ENCODE peak calls at places on chromosomes 1 and 21, in eight cellular contexts. W is astrocyte of the cerebellum, Y is gastrocnemius medialis, L is AG04449, J is body of pancreas, X is fibroblast of pulmonary artery, C is neural crest cell, Q is glutamatergic neuron. G is an unnamed sample.

GRCh38 chr1:219621047-219621786 is 8.3 kb upstream of the ZC3H11B start:
- DNase-seq in W (no peak), Y (no peak), L (no peak), J (peak), X (peak), C (no peak), Q (no peak), G (no peak)

GRCh38 chr1:9443913-9444445 is 95.3 kb upstream of the SLC25A33 start:
- DNase-seq in W (no peak), Y (peak), L (no peak), J (no peak), X (peak), C (peak), Q (no peak), G (no peak)

GRCh38 chr1:246765521-246765920 is 41.3 kb downstream of the SCCPDH start:
- DNase-seq in W (no peak), Y (no peak), L (no peak), J (no peak), X (no peak), C (no peak), Q (no peak), G (no peak)

GRCh38 chr1:203325004-203325417 is 19.7 kb downstream of the BTG2 start:
- DNase-seq in W (peak), Y (no peak), L (no peak), J (no peak), X (no peak), C (peak), Q (peak), G (no peak)

GRCh38 chr1:156727914-156728598 is at the start of gene METTL25B:
- DNase-seq in W (peak), Y (peak), L (no peak), J (peak), X (peak), C (peak), Q (peak), G (peak)

GRCh38 chr21:43331111-43331961 is 95.6 kb downstream of the SIK1 start:
- DNase-seq in W (no peak), Y (no peak), L (no peak), J (no peak), X (no peak), C (no peak), Q (no peak), G (no peak)

GRCh38 chr1:33433509-33434362 is 2.8 kb upstream of the PHC2 start:
- DNase-seq in W (peak), Y (peak), L (peak), J (peak), X (peak), C (no peak), Q (no peak), G (no peak)

GRCh38 chr21:42552407-42553336 is 39.0 kb downstream of the SLC37A1 start:
- DNase-seq in W (no peak), Y (no peak), L (no peak), J (no peak), X (no peak), C (no peak), Q (no peak), G (no peak)

GRCh38 chr21:20083336-20083735 is 914.9 kb upstream of the NCAM2 start:
- DNase-seq in W (no peak), Y (no peak), L (no peak), J (no peak), X (no peak), C (no peak), Q (no peak), G (no peak)

GRCh38 chr1:2192031-2192995 is 2.3 kb downstream of the FAAP20 start:
- DNase-seq in W (no peak), Y (no peak), L (no peak), J (no peak), X (peak), C (no peak), Q (no peak), G (no peak)

GRCh38 chr1:66788231-66788939 is 12.7 kb downstream of the INSL5 start:
- DNase-seq in W (no peak), Y (no peak), L (no peak), J (no peak), X (no peak), C (no peak), Q (no peak), G (no peak)

GRCh38 chr1:183685112-183685713 is 32.1 kb upstream of the APOBEC4 start:
- DNase-seq in W (peak), Y (no peak), L (no peak), J (peak), X (peak), C (no peak), Q (no peak), G (peak)

GRCh38 chr1:55870076-55870475 is 654.9 kb upstream of the USP24 start:
- DNase-seq in W (no peak), Y (no peak), L (no peak), J (no peak), X (no peak), C (no peak), Q (no peak), G (no peak)

GRCh38 chr1:63624911-63625310 is 31.7 kb downstream of the PGM1 start:
- DNase-seq in W (no peak), Y (no peak), L (no peak), J (no peak), X (peak), C (no peak), Q (no peak), G (no peak)
- TF ChIP-seq CTCF in W (peak), Y (peak), L (peak), J (peak), X (peak), C (peak), Q (no peak), G (no peak)

GRCh38 chr1:155278689-155279160 is 1.5 kb downstream of the HCN3 start:
- DNase-seq in W (no peak), Y (no peak), L (no peak), J (no peak), X (no peak), C (no peak), Q (no peak), G (no peak)
- TF ChIP-seq CTCF in W (no peak), Y (no peak), L (no peak), J (no peak), X (no peak), C (peak), Q (peak), G (no peak)

DNA sequence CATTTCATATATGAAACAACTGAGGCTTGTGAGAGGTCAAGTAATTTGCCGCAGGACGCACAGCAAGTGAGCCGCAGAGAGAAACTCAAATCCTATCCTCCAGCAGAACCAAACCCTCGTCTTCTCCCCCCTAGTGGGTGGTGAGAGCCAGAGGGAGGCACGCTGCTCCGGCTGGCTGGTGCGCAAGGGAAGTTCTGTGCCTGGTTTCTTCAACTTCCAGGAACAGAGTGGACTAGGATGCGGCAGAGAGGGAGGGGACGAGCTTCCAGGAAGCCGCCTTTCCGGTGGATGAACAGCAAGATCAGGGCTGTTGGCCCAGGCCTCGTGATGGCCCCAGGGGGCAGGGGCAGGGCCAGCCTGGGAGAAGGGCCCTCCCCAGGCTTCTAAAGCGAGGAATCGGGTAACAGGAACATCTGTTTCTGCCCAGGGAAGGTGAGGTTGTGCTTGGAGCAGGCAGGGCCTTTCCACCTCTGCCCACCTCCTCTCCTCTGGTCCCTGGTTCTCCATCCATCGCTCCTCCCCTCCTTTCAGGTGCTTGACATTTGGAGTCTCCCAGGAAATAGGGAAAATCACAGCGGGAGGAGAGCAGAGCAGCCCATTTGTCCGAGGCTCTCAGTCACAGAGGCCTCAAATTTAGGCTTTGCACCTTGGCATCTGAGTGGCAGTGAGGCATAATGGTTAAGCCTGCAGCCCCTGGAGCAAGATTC is 16.8 kb upstream of the PDIK1L start:
- DNase-seq in W (no peak), Y (peak), L (no peak), J (peak), X (peak), C (peak), Q (peak), G (peak)
- TF ChIP-seq CTCF in W (peak), Y (no peak), L (peak), J (peak), X (peak), C (peak), Q (no peak), G (no peak)

GRCh38 chr1:155061381-155062150 is 2.0 kb upstream of the EFNA4 start:
- DNase-seq in W (peak), Y (peak), L (no peak), J (peak), X (peak), C (peak), Q (peak), G (peak)

GRCh38 chr1:155060736-155061135 is 2.8 kb upstream of the EFNA4 start:
- DNase-seq in W (no peak), Y (no peak), L (no peak), J (no peak), X (no peak), C (no peak), Q (no peak), G (no peak)

GRCh38 chr1:155057104-155057503 is 6.0 kb downstream of the ADAM15 start:
- DNase-seq in W (no peak), Y (no peak), L (no peak), J (no peak), X (no peak), C (no peak), Q (no peak), G (no peak)

GRCh38 chr1:155053531-155054105 is 2.5 kb downstream of the ADAM15 start:
- DNase-seq in W (no peak), Y (no peak), L (no peak), J (no peak), X (no peak), C (no peak), Q (no peak), G (no peak)

DNA sequence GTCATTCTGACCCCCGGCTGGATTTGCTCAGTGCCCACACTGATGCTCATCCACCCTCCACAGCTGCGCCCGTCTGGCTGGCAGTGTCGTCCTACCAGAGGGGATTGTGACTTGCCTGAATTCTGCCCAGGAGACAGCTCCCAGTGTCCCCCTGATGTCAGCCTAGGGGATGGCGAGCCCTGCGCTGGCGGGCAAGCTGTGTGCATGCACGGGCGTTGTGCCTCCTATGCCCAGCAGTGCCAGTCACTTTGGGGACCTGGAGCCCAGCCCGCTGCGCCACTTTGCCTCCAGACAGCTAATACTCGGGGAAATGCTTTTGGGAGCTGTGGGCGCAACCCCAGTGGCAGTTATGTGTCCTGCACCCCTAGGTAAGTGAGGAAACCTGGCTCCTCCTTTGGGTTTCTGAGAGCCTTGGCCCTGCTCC is 5.7 kb upstream of the EFNA4 start:
- DNase-seq in W (no peak), Y (no peak), L (no peak), J (no peak), X (no peak), C (no peak), Q (no peak), G (no peak)
- TF ChIP-seq CTCF in W (peak), Y (no peak), L (peak), J (no peak), X (no peak), C (peak), Q (no peak), G (peak)

GRCh38 chr1:115545791-115546733 is 95.7 kb upstream of the VANGL1 start:
- DNase-seq in W (peak), Y (no peak), L (peak), J (peak), X (peak), C (peak), Q (no peak), G (peak)

GRCh38 chr1:115545096-115545720 is 96.6 kb upstream of the VANGL1 start:
- DNase-seq in W (no peak), Y (no peak), L (no peak), J (no peak), X (no peak), C (no peak), Q (no peak), G (no peak)

GRCh38 chr1:115544131-115544530 is 97.6 kb upstream of the VANGL1 start:
- DNase-seq in W (no peak), Y (no peak), L (no peak), J (no peak), X (peak), C (no peak), Q (no peak), G (no peak)

GRCh38 chr1:115539736-115540135 is 102.0 kb upstream of the VANGL1 start:
- DNase-seq in W (no peak), Y (no peak), L (no peak), J (no peak), X (peak), C (no peak), Q (no peak), G (no peak)

GRCh38 chr1:115543247-115543646 is 98.5 kb upstream of the VANGL1 start:
- DNase-seq in W (no peak), Y (no peak), L (no peak), J (no peak), X (no peak), C (no peak), Q (no peak), G (no peak)
- TF ChIP-seq CTCF in W (no peak), Y (no peak), L (no peak), J (no peak), X (no peak), C (no peak), Q (no peak), G (no peak)

GRCh38 chr1:101993703-101994102 is 3.0 kb downstream of the OLFM3 start:
- DNase-seq in W (no peak), Y (no peak), L (no peak), J (no peak), X (peak), C (no peak), Q (no peak), G (no peak)
- TF ChIP-seq CTCF in W (no peak), Y (no peak), L (no peak), J (no peak), X (no peak), C (peak), Q (no peak), G (no peak)

DNA sequence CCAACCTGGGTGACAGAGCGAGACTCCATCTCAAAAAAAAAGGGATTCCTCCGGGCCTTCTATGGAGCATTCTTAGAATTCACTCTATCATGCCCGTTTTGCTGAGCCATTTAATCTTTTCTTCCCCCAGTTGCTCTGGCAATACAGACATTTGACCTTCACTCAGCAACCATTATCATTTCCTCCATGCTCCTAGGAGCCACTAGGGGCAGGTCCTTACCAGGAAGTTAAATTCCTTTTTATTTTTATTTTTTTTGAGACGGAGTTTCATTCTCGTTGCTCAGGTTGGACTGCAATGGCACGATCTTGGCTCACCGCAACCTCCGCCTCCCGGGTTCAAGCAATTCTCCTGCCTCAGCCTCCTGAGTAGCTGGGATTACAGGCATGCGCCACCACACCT is 9.7 kb upstream of the CGN start:
- DNase-seq in W (no peak), Y (no peak), L (no peak), J (peak), X (no peak), C (no peak), Q (no peak), G (no peak)
- TF ChIP-seq CTCF in W (peak), Y (no peak), L (no peak), J (peak), X (peak), C (peak), Q (peak), G (no peak)

DNA sequence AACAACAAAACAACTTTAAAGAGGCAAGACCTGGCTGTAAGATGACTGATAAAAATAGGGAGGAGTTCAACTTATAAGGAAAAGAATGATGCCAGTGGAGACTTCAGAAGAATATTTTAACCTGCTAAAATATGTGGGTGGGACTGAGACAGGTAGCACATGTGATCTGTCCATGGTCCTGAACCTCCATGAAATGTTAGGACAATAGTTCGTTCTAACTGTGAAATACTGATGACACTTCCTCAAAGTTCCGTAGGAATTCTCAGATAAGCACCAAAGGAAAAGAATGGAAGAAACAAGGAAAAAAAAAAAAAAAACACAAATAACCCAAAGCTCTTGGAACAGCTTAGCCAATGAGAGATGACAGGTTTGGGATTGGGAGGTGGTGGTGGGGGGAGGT is 44.7 kb downstream of the CDC42BPA start:
- DNase-seq in W (peak), Y (no peak), L (no peak), J (peak), X (peak), C (no peak), Q (no peak), G (peak)
- TF ChIP-seq CTCF in W (no peak), Y (no peak), L (no peak), J (no peak), X (no peak), C (no peak), Q (no peak), G (no peak)

GRCh38 chr1:110674337-110675059 is at the start of gene KCNA3:
- DNase-seq in W (no peak), Y (no peak), L (no peak), J (peak), X (no peak), C (peak), Q (peak), G (peak)
- TF ChIP-seq CTCF in W (no peak), Y (no peak), L (no peak), J (no peak), X (no peak), C (peak), Q (no peak), G (no peak)